ENCODE peak calls at places on chromosomes 6 and 20, in nine cellular contexts. One of them, this sample, is unnamed. For H3K4me1, the result is how much of the 10 kb centered on the place peaks cover.

GRCh38 chr6:121651420-121651819 is 216.0 kb downstream of the GJA1 start:
- DNase-seq in aorta: no peak
- DNase-seq in hepatocyte: no peak
- DNase-seq in esophagus muscularis mucosa: no peak
- DNase-seq in thyroid gland: no peak
- DNase-seq in lung: no peak
- DNase-seq in BE2C: no peak
- DNase-seq in naive thymus-derived CD4-positive, alpha-beta T cell: peak
- DNase-seq in osteoblast: no peak
- DNase-seq in this sample: peak

GRCh38 chr6:21785162-21785561 is 191.6 kb downstream of the SOX4 start:
- DNase-seq in naive thymus-derived CD4-positive, alpha-beta T cell: no peak
- DNase-seq in esophagus muscularis mucosa: no peak
- DNase-seq in BE2C: no peak
- DNase-seq in osteoblast: no peak
- DNase-seq in aorta: no peak
- DNase-seq in hepatocyte: no peak
- DNase-seq in thyroid gland: no peak
- DNase-seq in lung: no peak
- DNase-seq in this sample: no peak

GRCh38 chr20:6866741-6867140 is 99.3 kb downstream of the BMP2 start:
- DNase-seq in naive thymus-derived CD4-positive, alpha-beta T cell: no peak
- DNase-seq in esophagus muscularis mucosa: no peak
- DNase-seq in aorta: no peak
- DNase-seq in thyroid gland: no peak
- DNase-seq in lung: no peak
- DNase-seq in osteoblast: no peak
- DNase-seq in hepatocyte: no peak
- DNase-seq in BE2C: no peak
- DNase-seq in this sample: no peak

GRCh38 chr6:21325201-21325856 is 268.2 kb upstream of the SOX4 start:
- DNase-seq in hepatocyte: no peak
- DNase-seq in naive thymus-derived CD4-positive, alpha-beta T cell: no peak
- DNase-seq in aorta: no peak
- DNase-seq in esophagus muscularis mucosa: no peak
- DNase-seq in BE2C: no peak
- DNase-seq in osteoblast: no peak
- DNase-seq in thyroid gland: no peak
- DNase-seq in lung: no peak
- DNase-seq in this sample: no peak

GRCh38 chr20:33909331-33909921 is 84.3 kb upstream of the RALY start:
- DNase-seq in aorta: no peak
- DNase-seq in naive thymus-derived CD4-positive, alpha-beta T cell: no peak
- DNase-seq in lung: peak
- DNase-seq in BE2C: no peak
- DNase-seq in hepatocyte: peak
- DNase-seq in thyroid gland: peak
- DNase-seq in osteoblast: peak
- DNase-seq in esophagus muscularis mucosa: no peak
- DNase-seq in this sample: no peak

GRCh38 chr6:90319044-90319443 is 22.4 kb upstream of the BACH2 start:
- DNase-seq in thyroid gland: no peak
- DNase-seq in osteoblast: no peak
- DNase-seq in BE2C: no peak
- DNase-seq in naive thymus-derived CD4-positive, alpha-beta T cell: no peak
- DNase-seq in esophagus muscularis mucosa: peak
- DNase-seq in lung: no peak
- DNase-seq in hepatocyte: peak
- DNase-seq in aorta: no peak
- DNase-seq in this sample: no peak

GRCh38 chr6:135922170-135922569 is 70.7 kb downstream of the PDE7B start:
- DNase-seq in esophagus muscularis mucosa: no peak
- DNase-seq in hepatocyte: peak
- DNase-seq in lung: no peak
- DNase-seq in aorta: no peak
- DNase-seq in naive thymus-derived CD4-positive, alpha-beta T cell: no peak
- DNase-seq in osteoblast: peak
- DNase-seq in thyroid gland: peak
- DNase-seq in BE2C: peak
- DNase-seq in this sample: peak

GRCh38 chr6:75557068-75557467 is 44.6 kb upstream of the SENP6 start:
- DNase-seq in osteoblast: no peak
- DNase-seq in aorta: no peak
- DNase-seq in naive thymus-derived CD4-positive, alpha-beta T cell: no peak
- DNase-seq in esophagus muscularis mucosa: no peak
- DNase-seq in thyroid gland: no peak
- DNase-seq in hepatocyte: no peak
- DNase-seq in lung: no peak
- DNase-seq in BE2C: no peak
- DNase-seq in this sample: no peak

GRCh38 chr6:32459781-32460424 is 20.2 kb downstream of the HLA-DRA start:
- DNase-seq in hepatocyte: no peak
- DNase-seq in BE2C: no peak
- DNase-seq in naive thymus-derived CD4-positive, alpha-beta T cell: no peak
- DNase-seq in lung: no peak
- DNase-seq in thyroid gland: no peak
- DNase-seq in esophagus muscularis mucosa: no peak
- DNase-seq in aorta: no peak
- DNase-seq in osteoblast: no peak
- DNase-seq in this sample: no peak

GRCh38 chr6:151209071-151209831 is 30.5 kb upstream of the AKAP12 start:
- DNase-seq in osteoblast: peak
- DNase-seq in BE2C: peak
- DNase-seq in hepatocyte: peak
- DNase-seq in aorta: no peak
- DNase-seq in lung: no peak
- DNase-seq in thyroid gland: peak
- DNase-seq in esophagus muscularis mucosa: no peak
- DNase-seq in naive thymus-derived CD4-positive, alpha-beta T cell: no peak
- DNase-seq in this sample: peak

DNA sequence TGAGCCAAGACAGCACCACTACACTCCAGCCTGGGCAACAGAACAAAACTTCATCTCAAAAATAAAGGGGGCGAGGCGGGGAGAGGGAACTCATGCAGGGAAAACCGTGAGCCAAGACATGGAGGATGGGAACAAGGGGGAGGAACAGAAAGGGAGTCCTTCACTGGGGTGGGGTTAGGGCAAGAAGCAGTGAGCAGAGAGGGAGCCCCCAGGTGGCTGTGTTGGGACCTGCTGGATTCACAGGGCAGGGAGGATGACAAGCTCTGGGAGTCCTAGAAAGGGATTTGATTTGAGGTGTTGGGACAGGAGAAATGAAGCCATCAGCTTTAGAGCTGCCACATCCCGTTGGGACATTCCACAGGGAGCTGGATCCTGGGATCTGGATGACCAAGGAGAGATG is 90.6 kb upstream of the TOP1 start:
- DNase-seq in esophagus muscularis mucosa: peak
- DNase-seq in hepatocyte: no peak
- DNase-seq in BE2C: no peak
- DNase-seq in thyroid gland: no peak
- DNase-seq in osteoblast: no peak
- DNase-seq in lung: no peak
- DNase-seq in aorta: no peak
- DNase-seq in naive thymus-derived CD4-positive, alpha-beta T cell: no peak
- DNase-seq in this sample: no peak
- H3K4me1 ChIP-seq in esophagus muscularis mucosa: under half
- H3K4me1 ChIP-seq in hepatocyte: under half
- H3K4me1 ChIP-seq in BE2C: under half
- H3K4me1 ChIP-seq in thyroid gland: under half
- H3K4me1 ChIP-seq in osteoblast: under half
- H3K4me1 ChIP-seq in lung: under half
- H3K4me1 ChIP-seq in aorta: under half
- H3K4me1 ChIP-seq in naive thymus-derived CD4-positive, alpha-beta T cell: under half
- H3K4me1 ChIP-seq in this sample: under half

GRCh38 chr6:159117541-159117940 is 51.7 kb upstream of the FNDC1 start:
- DNase-seq in BE2C: no peak
- DNase-seq in esophagus muscularis mucosa: no peak
- DNase-seq in osteoblast: no peak
- DNase-seq in aorta: no peak
- DNase-seq in hepatocyte: no peak
- DNase-seq in thyroid gland: no peak
- DNase-seq in naive thymus-derived CD4-positive, alpha-beta T cell: no peak
- DNase-seq in lung: no peak
- DNase-seq in this sample: no peak

GRCh38 chr6:159118941-159119340 is 50.3 kb upstream of the FNDC1 start:
- DNase-seq in naive thymus-derived CD4-positive, alpha-beta T cell: no peak
- DNase-seq in osteoblast: no peak
- DNase-seq in aorta: no peak
- DNase-seq in lung: no peak
- DNase-seq in esophagus muscularis mucosa: no peak
- DNase-seq in BE2C: no peak
- DNase-seq in thyroid gland: no peak
- DNase-seq in hepatocyte: no peak
- DNase-seq in this sample: no peak

GRCh38 chr6:159125014-159125609 is 44.1 kb upstream of the FNDC1 start:
- DNase-seq in BE2C: no peak
- DNase-seq in naive thymus-derived CD4-positive, alpha-beta T cell: no peak
- DNase-seq in osteoblast: no peak
- DNase-seq in aorta: no peak
- DNase-seq in hepatocyte: no peak
- DNase-seq in lung: no peak
- DNase-seq in esophagus muscularis mucosa: no peak
- DNase-seq in thyroid gland: no peak
- DNase-seq in this sample: no peak

GRCh38 chr6:159119835-159120234 is 49.4 kb upstream of the FNDC1 start:
- DNase-seq in aorta: no peak
- DNase-seq in thyroid gland: no peak
- DNase-seq in naive thymus-derived CD4-positive, alpha-beta T cell: no peak
- DNase-seq in lung: no peak
- DNase-seq in BE2C: no peak
- DNase-seq in hepatocyte: no peak
- DNase-seq in esophagus muscularis mucosa: no peak
- DNase-seq in osteoblast: no peak
- DNase-seq in this sample: no peak

DNA sequence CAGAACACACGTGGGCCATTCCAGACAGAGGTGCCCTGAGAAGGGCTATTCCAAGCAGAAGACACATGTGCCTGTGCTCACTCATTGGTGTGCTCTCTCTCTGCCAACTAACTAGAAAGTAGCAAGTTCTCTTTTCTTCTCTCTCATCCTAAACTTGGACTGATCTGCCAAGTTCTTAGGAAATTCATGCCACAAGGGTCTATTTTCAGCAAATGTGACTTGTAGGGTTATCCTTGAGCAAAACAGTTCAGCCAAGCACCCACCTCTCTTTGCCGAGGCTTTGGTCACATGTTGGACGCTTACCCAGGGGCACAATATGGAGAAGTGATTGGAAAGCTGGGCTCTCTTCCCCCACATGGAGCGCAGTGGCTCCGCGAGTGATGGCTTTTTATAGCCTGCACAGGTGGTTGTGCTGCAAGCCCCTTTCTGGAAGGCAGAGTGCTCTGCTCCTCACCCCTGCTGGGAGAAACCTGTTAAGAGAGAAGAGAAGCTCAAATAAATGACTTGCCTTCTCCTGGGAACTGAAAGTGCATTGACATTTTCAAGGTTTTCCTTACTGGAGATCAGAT is 47.7 kb upstream of the FNDC1 start:
- DNase-seq in thyroid gland: no peak
- DNase-seq in esophagus muscularis mucosa: no peak
- DNase-seq in naive thymus-derived CD4-positive, alpha-beta T cell: no peak
- DNase-seq in osteoblast: no peak
- DNase-seq in aorta: no peak
- DNase-seq in hepatocyte: no peak
- DNase-seq in BE2C: no peak
- DNase-seq in lung: no peak
- DNase-seq in this sample: no peak
- H3K4me1 ChIP-seq in thyroid gland: under half
- H3K4me1 ChIP-seq in esophagus muscularis mucosa: under half
- H3K4me1 ChIP-seq in naive thymus-derived CD4-positive, alpha-beta T cell: under half
- H3K4me1 ChIP-seq in osteoblast: under half
- H3K4me1 ChIP-seq in aorta: under half
- H3K4me1 ChIP-seq in hepatocyte: under half
- H3K4me1 ChIP-seq in BE2C: under half
- H3K4me1 ChIP-seq in lung: under half
- H3K4me1 ChIP-seq in this sample: under half

GRCh38 chr20:45341579-45341938 is 6.7 kb downstream of the SDC4 start:
- DNase-seq in aorta: no peak
- DNase-seq in BE2C: no peak
- DNase-seq in lung: no peak
- DNase-seq in esophagus muscularis mucosa: no peak
- DNase-seq in naive thymus-derived CD4-positive, alpha-beta T cell: no peak
- DNase-seq in osteoblast: no peak
- DNase-seq in hepatocyte: no peak
- DNase-seq in thyroid gland: peak
- DNase-seq in this sample: peak
- H3K4me1 ChIP-seq in aorta: under half
- H3K4me1 ChIP-seq in BE2C: under half
- H3K4me1 ChIP-seq in lung: under half
- H3K4me1 ChIP-seq in esophagus muscularis mucosa: half or more
- H3K4me1 ChIP-seq in naive thymus-derived CD4-positive, alpha-beta T cell: under half
- H3K4me1 ChIP-seq in osteoblast: half or more
- H3K4me1 ChIP-seq in hepatocyte: half or more
- H3K4me1 ChIP-seq in thyroid gland: half or more
- H3K4me1 ChIP-seq in this sample: half or more

GRCh38 chr6:2940010-2940850 is 31.1 kb downstream of the SERPINB6 start:
- DNase-seq in lung: peak
- DNase-seq in aorta: no peak
- DNase-seq in esophagus muscularis mucosa: peak
- DNase-seq in hepatocyte: no peak
- DNase-seq in BE2C: no peak
- DNase-seq in thyroid gland: no peak
- DNase-seq in osteoblast: peak
- DNase-seq in naive thymus-derived CD4-positive, alpha-beta T cell: peak
- DNase-seq in this sample: no peak

GRCh38 chr6:2937627-2938003 is 33.8 kb downstream of the SERPINB6 start:
- DNase-seq in lung: no peak
- DNase-seq in BE2C: no peak
- DNase-seq in thyroid gland: no peak
- DNase-seq in hepatocyte: no peak
- DNase-seq in aorta: no peak
- DNase-seq in naive thymus-derived CD4-positive, alpha-beta T cell: no peak
- DNase-seq in osteoblast: peak
- DNase-seq in esophagus muscularis mucosa: no peak
- DNase-seq in this sample: no peak

GRCh38 chr6:2938004-2938631 is 33.2 kb downstream of the SERPINB6 start:
- DNase-seq in osteoblast: peak
- DNase-seq in lung: no peak
- DNase-seq in hepatocyte: no peak
- DNase-seq in BE2C: no peak
- DNase-seq in thyroid gland: no peak
- DNase-seq in naive thymus-derived CD4-positive, alpha-beta T cell: no peak
- DNase-seq in aorta: no peak
- DNase-seq in esophagus muscularis mucosa: no peak
- DNase-seq in this sample: no peak

GRCh38 chr6:2939315-2940009 is 31.9 kb downstream of the SERPINB6 start:
- DNase-seq in esophagus muscularis mucosa: peak
- DNase-seq in osteoblast: no peak
- DNase-seq in aorta: no peak
- DNase-seq in lung: peak
- DNase-seq in hepatocyte: no peak
- DNase-seq in thyroid gland: peak
- DNase-seq in BE2C: no peak
- DNase-seq in naive thymus-derived CD4-positive, alpha-beta T cell: no peak
- DNase-seq in this sample: no peak

DNA sequence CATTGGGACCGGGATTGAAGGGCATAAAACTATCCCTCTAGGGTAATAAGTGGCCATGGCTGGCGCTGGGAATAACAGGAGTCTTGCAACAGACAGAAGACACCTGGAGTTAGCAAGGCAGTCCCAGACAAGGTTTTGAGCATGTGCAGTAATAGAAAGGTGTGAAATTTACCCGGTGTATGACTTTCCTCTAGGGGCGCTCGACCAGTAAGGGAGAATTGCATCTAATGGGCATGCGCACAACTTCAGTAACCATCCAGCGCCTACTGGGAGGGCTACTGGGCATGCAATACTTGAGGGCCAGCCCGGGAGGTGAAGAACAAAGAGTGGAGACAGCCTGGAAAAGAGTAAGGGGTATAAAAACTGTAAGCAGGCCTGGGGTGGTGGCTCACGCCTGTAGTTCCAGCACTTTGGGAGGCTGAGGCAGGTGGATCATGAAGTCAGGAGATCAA is 32.7 kb downstream of the SERPINB6 start:
- DNase-seq in hepatocyte: no peak
- DNase-seq in lung: no peak
- DNase-seq in BE2C: no peak
- DNase-seq in osteoblast: peak
- DNase-seq in aorta: no peak
- DNase-seq in esophagus muscularis mucosa: no peak
- DNase-seq in thyroid gland: no peak
- DNase-seq in naive thymus-derived CD4-positive, alpha-beta T cell: no peak
- DNase-seq in this sample: no peak
- H3K4me1 ChIP-seq in hepatocyte: under half
- H3K4me1 ChIP-seq in lung: under half
- H3K4me1 ChIP-seq in BE2C: under half
- H3K4me1 ChIP-seq in osteoblast: under half
- H3K4me1 ChIP-seq in aorta: under half
- H3K4me1 ChIP-seq in esophagus muscularis mucosa: under half
- H3K4me1 ChIP-seq in thyroid gland: under half
- H3K4me1 ChIP-seq in naive thymus-derived CD4-positive, alpha-beta T cell: half or more
- H3K4me1 ChIP-seq in this sample: under half

This sample was measured in cardiac muscle cell.